ENCODE peak calls at places on chromosomes 7 and 10, in six cellular contexts. Q is AG09309, V is NCI-H1417, P is small intestine, L is germinal center, H is NCI-H69. D is an unnamed sample.

GRCh38 chr7:31811650-31812461 is 124.8 kb downstream of the PPP1R17 start:
- DNase-seq in Q (peak), V (no peak), P (peak), L (no peak), H (peak), D (no peak)

GRCh38 chr7:107258737-107259136 is 89.9 kb downstream of the HBP1 start:
- DNase-seq in Q (no peak), V (no peak), P (no peak), L (no peak), H (no peak), D (no peak)

GRCh38 chr10:123766761-123767160 is 100.6 kb downstream of the GPR26 start:
- DNase-seq in Q (peak), V (no peak), P (no peak), L (no peak), H (no peak), D (no peak)

GRCh38 chr7:142319970-142320369 is 62.1 kb upstream of the PRSS58 start:
- DNase-seq in Q (no peak), V (no peak), P (no peak), L (no peak), H (peak), D (no peak)

GRCh38 chr7:18685961-18686360 is 190.4 kb downstream of the HDAC9 start:
- DNase-seq in Q (no peak), V (no peak), P (no peak), L (no peak), H (no peak), D (no peak)

GRCh38 chr10:34941471-34942357 is 126.6 kb upstream of the PARD3 start:
- DNase-seq in Q (no peak), V (no peak), P (no peak), L (no peak), H (no peak), D (no peak)

GRCh38 chr7:131921016-131921415 is 364.6 kb upstream of the PODXL start:
- DNase-seq in Q (no peak), V (no peak), P (no peak), L (no peak), H (no peak), D (no peak)

GRCh38 chr7:4687956-4688355 is 5.9 kb downstream of the FOXK1 start:
- DNase-seq in Q (no peak), V (no peak), P (no peak), L (no peak), H (no peak), D (no peak)

GRCh38 chr10:58400609-58401008 is 15.4 kb downstream of the TFAM start:
- DNase-seq in Q (no peak), V (no peak), P (no peak), L (no peak), H (no peak), D (no peak)

GRCh38 chr7:101121996-101122932 is 4.6 kb upstream of the SERPINE1 start:
- DNase-seq in Q (peak), V (no peak), P (peak), L (no peak), H (no peak), D (peak)

GRCh38 chr7:41656357-41656756 is 46.5 kb downstream of the INHBA start:
- DNase-seq in Q (peak), V (no peak), P (no peak), L (no peak), H (no peak), D (no peak)

GRCh38 chr7:155669717-155670505 is 25.4 kb downstream of the RBM33 start:
- DNase-seq in Q (no peak), V (no peak), P (no peak), L (no peak), H (peak), D (no peak)

GRCh38 chr10:100913470-100913865 is 705 bp downstream of the SLF2 start:
- DNase-seq in Q (no peak), V (no peak), P (no peak), L (no peak), H (no peak), D (no peak)

GRCh38 chr10:80988755-80989154 is 451.1 kb downstream of the SH2D4B start:
- DNase-seq in Q (no peak), V (no peak), P (no peak), L (no peak), H (no peak), D (no peak)

GRCh38 chr7:18402488-18403183 is 92.9 kb upstream of the HDAC9 start:
- DNase-seq in Q (no peak), V (no peak), P (no peak), L (no peak), H (peak), D (no peak)

GRCh38 chr10:68992721-68993440 is 4.3 kb downstream of the KIFBP start:
- DNase-seq in Q (peak), V (no peak), P (no peak), L (no peak), H (no peak), D (peak)

GRCh38 chr10:58473966-58474365 is 38.7 kb upstream of the BICC1 start:
- DNase-seq in Q (no peak), V (no peak), P (peak), L (no peak), H (no peak), D (no peak)

GRCh38 chr10:93071177-93071472 is 2.6 kb upstream of the CYP26A1 start:
- DNase-seq in Q (no peak), V (no peak), P (no peak), L (no peak), H (no peak), D (no peak)

GRCh38 chr7:108073305-108074070 is 56.7 kb downstream of the LAMB4 start:
- DNase-seq in Q (no peak), V (no peak), P (peak), L (no peak), H (peak), D (no peak)

GRCh38 chr7:97107192-97107800 is 10.2 kb upstream of the SDHAF3 start:
- DNase-seq in Q (no peak), V (no peak), P (no peak), L (no peak), H (no peak), D (no peak)

GRCh38 chr10:110192552-110192951 is 14.9 kb upstream of the MXI1 start:
- DNase-seq in Q (no peak), V (no peak), P (no peak), L (no peak), H (no peak), D (no peak)